ENCODE peak calls at places on chromosomes 13 and 19, in four cellular contexts. U is IMR-90, R is H1, P is mesenchymal stem cell. K is an unnamed sample.

GRCh38 chr13:99572921-99573320 is 71.6 kb downstream of the TM9SF2 start:
- DNase-seq in U (no peak), R (no peak), P (no peak), K (no peak)

GRCh38 chr19:12872941-12873890 is 8.0 kb downstream of the DNASE2 start:
- DNase-seq in P (peak; percentile 26), U (peak; percentile 37), R (peak; percentile 55), K (peak; percentile 66)

GRCh38 chr19:14146789-14147216 is 10.4 kb upstream of the ASF1B start:
- DNase-seq in R (no peak), P (peak; percentile 65), U (peak; percentile 84), K (no peak)

GRCh38 chr19:43779147-43779819 is 1.5 kb downstream of the KCNN4 start:
- DNase-seq in P (no peak), R (no peak), U (no peak), K (no peak)

GRCh38 chr13:51380269-51380668 is 40.8 kb downstream of the SERPINE3 start:
- DNase-seq in R (no peak), U (peak; percentile 16), P (no peak), K (no peak)

GRCh38 chr13:46845146-46845545 is 48.2 kb upstream of the ESD start:
- DNase-seq in R (no peak), U (no peak), P (no peak), K (no peak)

GRCh38 chr19:41330476-41330875 is 20.5 kb downstream of the CCDC97 start:
- DNase-seq in U (no peak), R (no peak), P (no peak), K (no peak)

GRCh38 chr19:39401549-39402416 is 4.9 kb upstream of the ZFP36 start:
- DNase-seq in P (peak; percentile 94), R (no peak), U (peak; percentile 89), K (peak; percentile 70)

GRCh38 chr19:43229315-43229714 is 23.9 kb upstream of the PSG4 start:
- DNase-seq in U (peak; percentile 10), R (no peak), P (no peak), K (peak; percentile 14)

GRCh38 chr19:36489920-36490415 is 607 bp upstream of the ZNF566 start:
- DNase-seq in U (peak; percentile 95), R (no peak), P (no peak), K (peak; percentile 99)

GRCh38 chr19:29873801-29874575 is 62.2 kb downstream of the CCNE1 start:
- DNase-seq in P (no peak), U (no peak), R (no peak), K (no peak)
- H4K8ac ChIP-seq in P (no peak overlapping the region), U (no peak overlapping the region), R (peak overlapping the region; percentile 80), K (no peak overlapping the region)

GRCh38 chr19:5451494-5451893 is 3.7 kb upstream of the ZNRF4 start:
- DNase-seq in P (no peak), U (no peak), R (no peak), K (no peak)

GRCh38 chr19:5455367-5456129 is at the start of gene ZNRF4:
- DNase-seq in R (no peak), U (no peak), P (no peak), K (no peak)

GRCh38 chr19:5454743-5455142 is 474 bp upstream of the ZNRF4 start:
- DNase-seq in U (no peak), R (no peak), P (no peak), K (no peak)

GRCh38 chr19:5450482-5450881 is 4.7 kb upstream of the ZNRF4 start:
- DNase-seq in P (no peak), U (no peak), R (no peak), K (no peak)

GRCh38 chr19:5452594-5453565 is 2.3 kb upstream of the ZNRF4 start:
- DNase-seq in P (peak; percentile 5), R (no peak), U (peak; percentile 20), K (peak; percentile 31)
- H2BK5ac ChIP-seq in P (no peak overlapping the region), R (no peak overlapping the region), U (no peak overlapping the region), K (no peak overlapping the region)

DNA sequence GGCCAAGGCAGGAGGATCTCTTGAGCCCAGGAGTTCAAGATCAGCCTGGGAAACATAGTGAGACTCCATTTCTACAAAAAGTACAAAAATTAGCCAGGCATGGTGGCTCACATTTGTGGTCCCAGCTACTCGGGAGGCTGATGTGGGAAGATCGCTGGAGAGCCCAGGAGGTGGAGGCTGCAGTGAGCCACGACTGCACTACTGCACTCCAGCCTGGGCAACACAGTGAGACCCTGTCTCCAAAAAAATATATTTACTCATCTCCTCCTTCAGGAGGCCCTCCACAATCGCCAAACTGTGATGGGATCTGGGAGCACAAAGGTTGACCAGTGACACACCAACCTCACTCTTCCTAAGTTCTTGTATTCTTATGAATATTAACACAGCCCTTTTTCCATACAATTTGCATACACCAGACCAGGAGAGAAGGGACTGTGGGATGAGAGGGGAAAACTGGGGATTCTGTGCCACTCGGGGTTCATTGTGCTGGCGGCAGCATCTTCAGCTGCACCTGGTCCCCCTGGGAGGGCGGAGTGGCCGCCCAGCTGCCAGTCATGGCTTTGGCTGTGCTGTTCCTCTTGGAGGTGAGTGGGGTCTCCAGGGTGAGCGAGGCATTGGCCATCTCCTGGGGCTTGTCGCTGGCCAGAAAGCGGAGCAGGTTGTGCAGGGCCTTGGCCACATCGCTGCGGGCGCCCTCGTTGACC is 5.8 kb upstream of the OPA3 start:
- DNase-seq in R (no peak), U (no peak), P (no peak), K (no peak)
- H3K23ac ChIP-seq in R (no peak overlapping the region), U (no peak overlapping the region), P (no peak overlapping the region), K (no peak overlapping the region)

GRCh38 chr19:19628499-19629134 is 597 bp upstream of the LPAR2 start:
- DNase-seq in U (peak; percentile 48), P (peak; percentile 54), R (peak; percentile 90), K (peak; percentile 93)
- H4K8ac ChIP-seq in U (no peak overlapping the region), P (peak overlapping the region; percentile 27), R (peak overlapping the region; percentile 98), K (no peak overlapping the region)

DNA sequence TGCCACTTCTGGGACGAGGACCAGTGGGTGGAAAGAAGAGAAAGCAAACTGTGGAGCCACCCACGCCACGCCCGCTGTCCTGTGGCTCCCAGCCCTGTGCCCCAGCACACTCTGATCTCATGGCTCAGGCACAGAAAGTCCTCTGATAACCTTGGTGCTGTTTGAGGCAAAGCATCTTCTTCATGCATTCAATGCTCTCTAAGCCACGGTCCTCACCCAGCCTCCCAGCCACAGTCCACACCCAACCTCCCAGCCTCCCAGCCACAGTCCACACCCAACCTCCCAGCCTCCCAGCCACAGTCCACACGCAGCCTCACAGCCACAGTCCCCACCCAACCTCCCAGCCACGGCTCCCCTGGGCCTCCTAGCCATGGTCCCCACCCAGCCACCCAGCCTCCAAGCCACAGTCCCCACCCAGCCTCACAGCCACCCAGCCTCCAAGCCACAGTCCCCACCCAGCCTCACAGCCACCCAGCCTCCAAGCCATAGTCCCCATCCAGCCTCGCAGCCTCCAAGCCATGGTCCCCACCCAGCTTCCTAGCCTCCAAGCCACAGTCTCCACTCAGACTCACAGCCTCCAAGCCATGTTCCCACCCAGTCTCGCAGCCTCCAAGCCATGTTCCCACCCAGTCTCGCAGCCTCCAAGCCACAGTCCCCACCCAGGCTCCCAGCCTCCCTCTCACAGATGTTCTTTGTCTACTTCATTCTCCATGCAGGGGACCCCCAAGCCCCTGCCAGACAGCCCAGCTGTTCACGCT is 74.9 kb downstream of the SOX1 start:
- DNase-seq in R (no peak), P (no peak), U (no peak), K (no peak)
- H2BK5ac ChIP-seq in R (no peak overlapping the region), P (no peak overlapping the region), U (no peak overlapping the region), K (no peak overlapping the region)

GRCh38 chr19:435056-435706 is 25.7 kb downstream of the SHC2 start:
- DNase-seq in U (no peak), R (no peak), P (no peak), K (no peak)

GRCh38 chr19:437027-437426 is 23.8 kb downstream of the SHC2 start:
- DNase-seq in R (no peak), U (no peak), P (no peak), K (no peak)

GRCh38 chr19:436413-436950 is 24.4 kb downstream of the SHC2 start:
- DNase-seq in U (no peak), P (no peak), R (no peak), K (no peak)

GRCh38 chr19:434152-434960 is 25.4 kb upstream of the C2CD4C start:
- DNase-seq in R (no peak), U (no peak), P (no peak), K (peak; percentile 11)

GRCh38 chr19:435707-436412 is 25.0 kb downstream of the SHC2 start:
- DNase-seq in P (no peak), U (no peak), R (no peak), K (no peak)
- H3K23ac ChIP-seq in P (no peak overlapping the region), U (no peak overlapping the region), R (no peak overlapping the region), K (no peak overlapping the region)

GRCh38 chr19:1920644-1921043 is 15.4 kb downstream of the ADAT3 start:
- DNase-seq in P (no peak), R (no peak), U (no peak), K (no peak)
- H4K8ac ChIP-seq in P (no peak overlapping the region), R (no peak overlapping the region), U (no peak overlapping the region), K (no peak overlapping the region)

GRCh38 chr19:1860821-1861598 is 2.4 kb downstream of the KLF16 start:
- DNase-seq in U (no peak), R (no peak), P (no peak), K (no peak)
- H2BK5ac ChIP-seq in U (no peak overlapping the region), R (no peak overlapping the region), P (peak overlapping the region; percentile 33), K (no peak overlapping the region)